ENCODE peak calls at places on chromosomes 3 and 15, in nine cellular contexts. E, O, R, H, J, T, C, S and A are unnamed samples.

GRCh38 chr3:71441217-71441924 is 142.2 kb downstream of the FOXP1 start:
- DNase-seq in O (no peak), E (no peak), S (no peak), R (no peak), J (no peak), H (no peak), T (no peak), C (no peak), A (no peak)

GRCh38 chr15:78130466-78131294 is 565 bp downstream of the CIB2 start:
- DNase-seq in R (no peak), O (no peak), J (no peak), T (no peak), C (no peak), E (peak; percentile 66), H (peak; percentile 67), S (peak; percentile 63), A (no peak)

GRCh38 chr3:126341755-126342150 is 15.5 kb downstream of the KLF15 start:
- DNase-seq in E (no peak), O (no peak), T (no peak), J (no peak), R (no peak), S (peak; percentile 56), C (peak; percentile 31), H (no peak), A (no peak)

GRCh38 chr15:38626443-38627050 is 61.9 kb upstream of the RASGRP1 start:
- DNase-seq in R (no peak), H (no peak), C (no peak), T (no peak), O (no peak), S (no peak), J (no peak), E (no peak), A (no peak)

GRCh38 chr15:80743189-80743833 is 35.9 kb upstream of the CEMIP start:
- DNase-seq in T (no peak), O (no peak), R (no peak), S (no peak), H (no peak), J (no peak), E (no peak), C (no peak), A (no peak)

GRCh38 chr3:65922441-65922840 is 116.3 kb downstream of the MAGI1 start:
- DNase-seq in T (no peak), E (no peak), J (no peak), O (no peak), R (no peak), S (no peak), C (no peak), H (no peak), A (no peak)

GRCh38 chr15:60683156-60683555 is 204.2 kb upstream of the ICE2 start:
- DNase-seq in E (no peak), T (no peak), H (no peak), C (no peak), R (no peak), S (no peak), J (no peak), O (no peak), A (no peak)

GRCh38 chr3:176430244-176430893 is 766.9 kb downstream of the TBL1XR1 start:
- DNase-seq in C (no peak), R (peak; percentile 14), H (peak; percentile 20), O (peak; percentile 26), J (peak; percentile 67), T (peak; percentile 92), E (peak; percentile 68), S (no peak), A (no peak)

GRCh38 chr3:40780801-40781406 is 256.1 kb downstream of the ZNF621 start:
- DNase-seq in J (peak; percentile 13), T (no peak), O (peak; percentile 45), C (peak; percentile 53), R (peak; percentile 14), S (peak; percentile 68), E (no peak), H (no peak), A (no peak)

GRCh38 chr15:85621096-85621495 is 173.6 kb downstream of the KLHL25 start:
- DNase-seq in E (no peak), R (no peak), C (no peak), T (no peak), H (no peak), S (no peak), O (no peak), J (no peak), A (no peak)

GRCh38 chr15:85624241-85624855 is 170.4 kb downstream of the KLHL25 start:
- DNase-seq in E (no peak), C (no peak), T (no peak), J (peak; percentile 76), S (no peak), R (no peak), H (no peak), O (no peak), A (no peak)

GRCh38 chr15:85623648-85624047 is 171.1 kb downstream of the KLHL25 start:
- DNase-seq in C (no peak), H (no peak), E (no peak), J (no peak), T (no peak), S (no peak), O (no peak), R (no peak), A (no peak)

GRCh38 chr15:85620321-85621044 is 174.2 kb downstream of the KLHL25 start:
- DNase-seq in J (peak; percentile 82), C (no peak), R (no peak), S (peak; percentile 73), H (no peak), E (no peak), O (no peak), T (no peak), A (no peak)

GRCh38 chr15:85622432-85622831 is 172.3 kb downstream of the KLHL25 start:
- DNase-seq in J (no peak), R (no peak), S (no peak), T (no peak), E (no peak), H (no peak), O (no peak), C (no peak), A (no peak)
- H3K4me3 ChIP-seq in J (peak overlapping the region; percentile 66), R (no peak overlapping the region), S (peak overlapping the region; percentile 58), T (no peak overlapping the region), E (no peak overlapping the region), H (no peak overlapping the region), O (peak overlapping the region; percentile 2), C (no peak overlapping the region), A (no peak overlapping the region)

GRCh38 chr3:42264399-42265058 is 1.5 kb downstream of the CCK start:
- DNase-seq in O (no peak), T (peak; percentile 44), J (peak; percentile 13), E (peak; percentile 82), H (no peak), S (no peak), R (no peak), C (peak; percentile 56), A (peak; percentile 66)

GRCh38 chr3:42263354-42264346 is 2.3 kb downstream of the CCK start:
- DNase-seq in T (no peak), R (peak; percentile 18), S (no peak), C (no peak), E (peak; percentile 85), J (no peak), H (no peak), O (no peak), A (no peak)

GRCh38 chr3:42267878-42268277 is 1.9 kb upstream of the CCK start:
- DNase-seq in T (no peak), E (no peak), O (no peak), J (no peak), H (no peak), R (no peak), S (no peak), C (no peak), A (no peak)

GRCh38 chr3:42266085-42266484 is at the start of gene CCK:
- DNase-seq in S (no peak), J (no peak), H (no peak), C (no peak), R (no peak), T (peak; percentile 87), E (no peak), O (no peak), A (no peak)

GRCh38 chr3:42265059-42265991 is 660 bp downstream of the CCK start:
- DNase-seq in H (no peak), R (no peak), E (peak; percentile 20), S (no peak), C (no peak), O (no peak), T (no peak), J (no peak), A (no peak)
- H3K4me3 ChIP-seq in H (no peak overlapping the region), R (no peak overlapping the region), E (peak overlapping the region; percentile 59), S (peak overlapping the region; percentile 12), C (no peak overlapping the region), O (no peak overlapping the region), T (peak overlapping the region; percentile 91), J (no peak overlapping the region), A (peak overlapping the region; percentile 56)

GRCh38 chr3:168336276-168336675 is 240.6 kb upstream of the GOLIM4 start:
- DNase-seq in O (no peak), H (no peak), S (no peak), R (no peak), J (peak; percentile 42), E (no peak), T (no peak), C (no peak), A (no peak)

GRCh38 chr3:168342946-168343856 is 247.5 kb upstream of the GOLIM4 start:
- DNase-seq in R (no peak), H (no peak), E (no peak), T (no peak), J (no peak), S (no peak), C (no peak), O (no peak), A (no peak)

GRCh38 chr3:168341192-168341816 is 245.6 kb upstream of the GOLIM4 start:
- DNase-seq in T (peak; percentile 82), H (no peak), J (peak; percentile 63), O (peak; percentile 39), C (no peak), S (no peak), E (no peak), R (no peak), A (no peak)

GRCh38 chr3:168338176-168338575 is 242.5 kb upstream of the GOLIM4 start:
- DNase-seq in T (no peak), R (no peak), O (no peak), S (no peak), C (no peak), J (no peak), E (no peak), H (no peak), A (no peak)

GRCh38 chr3:168341965-168342719 is 246.4 kb upstream of the GOLIM4 start:
- DNase-seq in C (no peak), E (no peak), H (no peak), O (no peak), J (peak; percentile 1), R (no peak), T (peak; percentile 52), S (no peak), A (no peak)
- H3K4me3 ChIP-seq in C (no peak overlapping the region), E (no peak overlapping the region), H (no peak overlapping the region), O (no peak overlapping the region), J (no peak overlapping the region), R (no peak overlapping the region), T (peak overlapping the region; percentile 20), S (no peak overlapping the region), A (no peak overlapping the region)

DNA sequence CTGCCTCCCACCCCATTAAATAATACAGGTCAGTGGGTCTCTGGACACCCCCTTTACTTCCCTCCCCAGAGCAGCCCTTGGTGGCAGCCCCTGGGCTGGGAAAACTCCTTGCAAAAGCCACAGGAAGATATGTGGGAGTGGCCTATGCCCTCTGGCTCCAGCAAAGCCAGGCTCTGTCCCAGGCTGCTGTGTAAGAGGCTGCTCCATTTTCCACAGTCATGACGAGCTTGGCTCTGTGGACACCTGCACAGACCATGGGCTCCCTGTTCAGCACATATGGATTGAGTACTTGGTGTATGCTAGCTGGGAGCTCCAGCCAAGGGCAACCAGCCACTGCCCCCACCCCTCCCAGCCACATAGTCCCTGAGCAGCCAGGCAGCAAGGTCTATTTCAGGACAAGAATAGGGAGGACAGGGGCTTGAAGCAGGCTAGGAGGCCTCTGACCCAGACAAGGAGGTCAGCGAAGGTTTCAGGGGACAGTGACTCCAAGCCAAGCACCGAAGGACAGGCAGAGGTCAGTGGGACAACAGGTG is 12.9 kb downstream of the CACNA2D2 start:
- DNase-seq in S (no peak), R (no peak), O (no peak), J (no peak), C (no peak), E (no peak), T (no peak), H (no peak), A (no peak)
- H3K4me3 ChIP-seq in S (no peak overlapping the region), R (no peak overlapping the region), O (no peak overlapping the region), J (no peak overlapping the region), C (no peak overlapping the region), E (no peak overlapping the region), T (no peak overlapping the region), H (no peak overlapping the region), A (no peak overlapping the region)